ENCODE peak calls at places on chromosomes 3 and 15, in nine cellular contexts. One of them, this sample, is unnamed.

GRCh38 chr15:81297147-81297572 is 26.8 kb downstream of the STARD5 start:
- DNase-seq in right lobe of liver: no peak
- DNase-seq in A549: peak
- DNase-seq in sigmoid colon: no peak
- DNase-seq in stomach: no peak
- DNase-seq in heart left ventricle: no peak
- DNase-seq in IMR-90: peak
- DNase-seq in Peyer's patch: no peak
- DNase-seq in spleen: peak
- DNase-seq in this sample: no peak

GRCh38 chr3:139128803-139129202 is 84.1 kb upstream of the PRR23C start:
- DNase-seq in sigmoid colon: no peak
- DNase-seq in A549: no peak
- DNase-seq in heart left ventricle: no peak
- DNase-seq in IMR-90: peak
- DNase-seq in stomach: no peak
- DNase-seq in right lobe of liver: no peak
- DNase-seq in Peyer's patch: no peak
- DNase-seq in spleen: no peak
- DNase-seq in this sample: no peak

GRCh38 chr3:62874398-62875102 is 666 bp downstream of the CADPS start:
- DNase-seq in sigmoid colon: no peak
- DNase-seq in A549: no peak
- DNase-seq in spleen: no peak
- DNase-seq in heart left ventricle: no peak
- DNase-seq in Peyer's patch: no peak
- DNase-seq in IMR-90: no peak
- DNase-seq in right lobe of liver: peak
- DNase-seq in stomach: no peak
- DNase-seq in this sample: peak

GRCh38 chr15:78353093-78353492 is 12.9 kb downstream of the CRABP1 start:
- DNase-seq in spleen: no peak
- DNase-seq in stomach: no peak
- DNase-seq in heart left ventricle: no peak
- DNase-seq in right lobe of liver: no peak
- DNase-seq in Peyer's patch: no peak
- DNase-seq in sigmoid colon: no peak
- DNase-seq in A549: peak
- DNase-seq in IMR-90: peak
- DNase-seq in this sample: no peak

GRCh38 chr3:117799314-117799713 is 1089.7 kb downstream of the TUSC7 start:
- DNase-seq in spleen: no peak
- DNase-seq in stomach: no peak
- DNase-seq in heart left ventricle: no peak
- DNase-seq in right lobe of liver: no peak
- DNase-seq in A549: no peak
- DNase-seq in sigmoid colon: no peak
- DNase-seq in Peyer's patch: no peak
- DNase-seq in IMR-90: no peak
- DNase-seq in this sample: no peak

GRCh38 chr3:192246847-192247520 is 480.4 kb downstream of the FGF12 start:
- DNase-seq in IMR-90: no peak
- DNase-seq in A549: no peak
- DNase-seq in Peyer's patch: no peak
- DNase-seq in heart left ventricle: no peak
- DNase-seq in right lobe of liver: no peak
- DNase-seq in stomach: no peak
- DNase-seq in spleen: no peak
- DNase-seq in sigmoid colon: no peak
- DNase-seq in this sample: no peak

GRCh38 chr3:169822091-169822490 is 9.4 kb upstream of the LRRC34 start:
- DNase-seq in Peyer's patch: no peak
- DNase-seq in right lobe of liver: no peak
- DNase-seq in stomach: no peak
- DNase-seq in IMR-90: no peak
- DNase-seq in sigmoid colon: no peak
- DNase-seq in spleen: no peak
- DNase-seq in A549: no peak
- DNase-seq in heart left ventricle: no peak
- DNase-seq in this sample: no peak

GRCh38 chr3:70249509-70250160 is 62.8 kb downstream of the MDFIC2 start:
- DNase-seq in heart left ventricle: no peak
- DNase-seq in right lobe of liver: no peak
- DNase-seq in A549: peak
- DNase-seq in Peyer's patch: no peak
- DNase-seq in stomach: no peak
- DNase-seq in spleen: no peak
- DNase-seq in sigmoid colon: no peak
- DNase-seq in IMR-90: no peak
- DNase-seq in this sample: no peak

GRCh38 chr15:41417812-41418211 is 917 bp downstream of the RTF1 start:
- DNase-seq in Peyer's patch: no peak
- DNase-seq in right lobe of liver: no peak
- DNase-seq in stomach: no peak
- DNase-seq in sigmoid colon: no peak
- DNase-seq in IMR-90: peak
- DNase-seq in heart left ventricle: no peak
- DNase-seq in A549: no peak
- DNase-seq in spleen: no peak
- DNase-seq in this sample: no peak

GRCh38 chr15:35705885-35706590 is 160.1 kb upstream of the DPH6 start:
- DNase-seq in IMR-90: peak
- DNase-seq in A549: no peak
- DNase-seq in spleen: no peak
- DNase-seq in right lobe of liver: no peak
- DNase-seq in stomach: peak
- DNase-seq in heart left ventricle: peak
- DNase-seq in Peyer's patch: no peak
- DNase-seq in sigmoid colon: no peak
- DNase-seq in this sample: no peak

GRCh38 chr3:65761890-65762605 is 276.7 kb downstream of the MAGI1 start:
- DNase-seq in Peyer's patch: no peak
- DNase-seq in heart left ventricle: no peak
- DNase-seq in stomach: no peak
- DNase-seq in spleen: no peak
- DNase-seq in IMR-90: no peak
- DNase-seq in right lobe of liver: no peak
- DNase-seq in A549: no peak
- DNase-seq in sigmoid colon: no peak
- DNase-seq in this sample: no peak

GRCh38 chr3:126714921-126715320 is 10.9 kb downstream of the CHCHD6 start:
- DNase-seq in heart left ventricle: no peak
- DNase-seq in Peyer's patch: no peak
- DNase-seq in right lobe of liver: no peak
- DNase-seq in IMR-90: no peak
- DNase-seq in A549: no peak
- DNase-seq in spleen: no peak
- DNase-seq in stomach: no peak
- DNase-seq in sigmoid colon: no peak
- DNase-seq in this sample: no peak

GRCh38 chr3:26345613-26346012 is 277.0 kb upstream of the LRRC3B start:
- DNase-seq in heart left ventricle: no peak
- DNase-seq in IMR-90: no peak
- DNase-seq in A549: no peak
- DNase-seq in right lobe of liver: no peak
- DNase-seq in Peyer's patch: no peak
- DNase-seq in stomach: no peak
- DNase-seq in spleen: no peak
- DNase-seq in sigmoid colon: no peak
- DNase-seq in this sample: no peak

DNA sequence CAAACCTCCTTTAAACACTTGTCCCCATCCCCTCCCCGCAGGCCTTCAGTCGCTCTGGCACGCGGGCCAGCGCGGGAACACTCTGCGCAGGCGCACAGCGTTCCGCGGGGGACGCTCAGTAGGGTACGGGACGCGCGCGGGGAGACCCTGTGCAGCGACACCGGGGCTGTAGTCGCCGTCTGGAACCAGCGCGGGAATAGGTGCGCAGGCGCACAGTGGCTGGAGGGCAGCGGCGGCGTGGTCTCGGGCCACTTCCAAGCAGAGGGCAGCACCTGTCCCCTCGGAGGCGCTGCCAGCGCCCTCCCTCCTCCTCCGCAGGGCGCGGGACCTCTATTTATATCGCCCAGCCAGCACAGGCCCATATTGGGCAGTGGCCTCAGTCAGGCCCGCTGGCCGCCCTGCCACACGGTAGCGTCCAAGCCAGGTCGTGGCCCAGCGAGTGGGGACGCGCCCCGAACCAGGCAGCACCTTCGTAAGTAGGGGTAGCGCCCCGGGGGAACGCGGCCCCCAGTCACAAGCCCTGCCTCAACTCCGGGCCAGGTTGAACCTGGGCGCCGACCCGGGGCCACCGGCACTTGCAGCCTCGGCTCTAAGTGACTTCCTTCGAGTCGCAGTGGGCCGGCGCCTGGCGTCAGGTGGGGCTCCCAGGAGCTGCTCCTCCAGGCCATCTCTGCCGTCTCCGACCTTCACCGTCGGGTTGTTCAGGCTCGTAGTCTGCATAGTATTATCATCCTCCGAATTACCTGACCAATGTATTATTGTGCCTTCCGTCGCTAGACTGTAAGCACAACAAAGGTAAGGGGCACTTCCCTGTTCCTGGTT is at the start of gene KBTBD12:
- DNase-seq in right lobe of liver: peak
- DNase-seq in spleen: no peak
- DNase-seq in IMR-90: no peak
- DNase-seq in stomach: peak
- DNase-seq in Peyer's patch: no peak
- DNase-seq in A549: no peak
- DNase-seq in heart left ventricle: peak
- DNase-seq in sigmoid colon: peak
- DNase-seq in this sample: peak
- TF ChIP-seq POLR2A in right lobe of liver: no peak
- TF ChIP-seq POLR2A in spleen: no peak
- TF ChIP-seq POLR2A in IMR-90: no peak
- TF ChIP-seq POLR2A in stomach: no peak
- TF ChIP-seq POLR2A in Peyer's patch: no peak
- TF ChIP-seq POLR2A in A549: no peak
- TF ChIP-seq POLR2A in heart left ventricle: peak
- TF ChIP-seq POLR2A in sigmoid colon: peak
- TF ChIP-seq POLR2A in this sample: no peak

GRCh38 chr3:61454000-61454399 is 107.4 kb upstream of the PTPRG start:
- DNase-seq in stomach: no peak
- DNase-seq in A549: no peak
- DNase-seq in Peyer's patch: no peak
- DNase-seq in sigmoid colon: no peak
- DNase-seq in heart left ventricle: no peak
- DNase-seq in IMR-90: no peak
- DNase-seq in right lobe of liver: no peak
- DNase-seq in spleen: no peak
- DNase-seq in this sample: no peak

GRCh38 chr3:61449327-61450040 is 111.9 kb upstream of the PTPRG start:
- DNase-seq in heart left ventricle: no peak
- DNase-seq in sigmoid colon: no peak
- DNase-seq in right lobe of liver: no peak
- DNase-seq in stomach: no peak
- DNase-seq in IMR-90: no peak
- DNase-seq in A549: no peak
- DNase-seq in Peyer's patch: no peak
- DNase-seq in spleen: no peak
- DNase-seq in this sample: no peak

GRCh38 chr3:61451841-61452240 is 109.5 kb upstream of the PTPRG start:
- DNase-seq in right lobe of liver: no peak
- DNase-seq in sigmoid colon: no peak
- DNase-seq in spleen: no peak
- DNase-seq in stomach: no peak
- DNase-seq in IMR-90: peak
- DNase-seq in A549: no peak
- DNase-seq in Peyer's patch: no peak
- DNase-seq in heart left ventricle: no peak
- DNase-seq in this sample: no peak

GRCh38 chr3:61454806-61455205 is 106.6 kb upstream of the PTPRG start:
- DNase-seq in stomach: no peak
- DNase-seq in IMR-90: peak
- DNase-seq in heart left ventricle: no peak
- DNase-seq in Peyer's patch: no peak
- DNase-seq in sigmoid colon: no peak
- DNase-seq in spleen: no peak
- DNase-seq in right lobe of liver: no peak
- DNase-seq in A549: no peak
- DNase-seq in this sample: no peak

DNA sequence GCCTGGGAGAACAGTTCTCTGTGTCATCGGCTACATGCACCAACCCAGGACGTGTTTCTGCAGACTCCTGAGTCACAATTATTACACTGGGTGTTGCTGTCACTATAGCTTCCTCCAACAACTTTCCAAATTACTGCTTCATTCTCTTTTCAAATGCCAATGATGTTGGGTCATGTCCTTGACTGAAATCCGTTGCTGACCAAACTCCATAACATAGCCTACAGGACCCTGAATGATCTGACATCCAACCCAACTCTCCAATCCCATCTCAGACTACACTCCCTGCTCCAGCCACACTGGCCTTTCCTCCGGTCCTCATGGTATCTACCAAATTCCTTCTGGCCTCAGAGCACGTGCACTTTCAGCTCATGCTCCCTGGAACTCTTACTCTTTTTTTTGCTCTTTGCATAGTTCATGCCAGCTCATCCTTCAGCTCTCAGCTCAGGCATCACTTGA is 108.8 kb upstream of the PTPRG start:
- DNase-seq in heart left ventricle: no peak
- DNase-seq in right lobe of liver: no peak
- DNase-seq in IMR-90: peak
- DNase-seq in Peyer's patch: no peak
- DNase-seq in sigmoid colon: no peak
- DNase-seq in stomach: no peak
- DNase-seq in spleen: no peak
- DNase-seq in A549: no peak
- DNase-seq in this sample: no peak
- H3K27ac ChIP-seq in heart left ventricle: no peak
- H3K27ac ChIP-seq in right lobe of liver: no peak
- H3K27ac ChIP-seq in IMR-90: no peak
- H3K27ac ChIP-seq in Peyer's patch: no peak
- H3K27ac ChIP-seq in sigmoid colon: no peak
- H3K27ac ChIP-seq in stomach: no peak
- H3K27ac ChIP-seq in spleen: no peak
- H3K27ac ChIP-seq in A549: no peak
- H3K27ac ChIP-seq in this sample: no peak

DNA sequence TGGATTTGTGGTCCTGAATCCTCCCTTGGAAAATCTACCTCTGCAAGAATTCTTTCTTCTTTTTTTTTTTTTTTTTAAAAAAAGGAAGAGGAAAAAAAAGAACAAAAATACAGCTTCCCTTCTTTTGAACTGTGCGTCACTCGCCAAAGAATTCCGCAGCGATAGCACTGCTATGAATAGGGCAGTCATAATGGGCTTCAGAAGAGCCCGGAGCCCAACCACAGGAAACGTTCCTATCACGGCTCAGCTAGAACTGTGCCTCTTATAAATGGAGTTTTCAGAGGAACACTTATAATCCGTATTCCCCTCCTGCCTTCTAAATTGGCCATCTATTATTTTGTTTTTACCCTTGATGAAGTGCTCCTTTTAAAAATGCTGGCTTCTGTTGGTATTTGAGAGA is 227.7 kb downstream of the ADAMTS17 start:
- DNase-seq in spleen: peak
- DNase-seq in stomach: no peak
- DNase-seq in heart left ventricle: peak
- DNase-seq in sigmoid colon: peak
- DNase-seq in A549: no peak
- DNase-seq in IMR-90: peak
- DNase-seq in Peyer's patch: peak
- DNase-seq in right lobe of liver: peak
- DNase-seq in this sample: no peak
- TF ChIP-seq POLR2A in spleen: no peak
- TF ChIP-seq POLR2A in stomach: no peak
- TF ChIP-seq POLR2A in heart left ventricle: peak
- TF ChIP-seq POLR2A in sigmoid colon: no peak
- TF ChIP-seq POLR2A in A549: no peak
- TF ChIP-seq POLR2A in IMR-90: peak
- TF ChIP-seq POLR2A in Peyer's patch: no peak
- TF ChIP-seq POLR2A in right lobe of liver: no peak
- TF ChIP-seq POLR2A in this sample: no peak

GRCh38 chr3:189573004-189573403 is 58.2 kb upstream of the TP63 start:
- DNase-seq in sigmoid colon: no peak
- DNase-seq in A549: peak
- DNase-seq in spleen: no peak
- DNase-seq in IMR-90: no peak
- DNase-seq in Peyer's patch: no peak
- DNase-seq in stomach: no peak
- DNase-seq in heart left ventricle: no peak
- DNase-seq in right lobe of liver: no peak
- DNase-seq in this sample: no peak
- H3K27ac ChIP-seq in sigmoid colon: no peak
- H3K27ac ChIP-seq in A549: peak
- H3K27ac ChIP-seq in spleen: no peak
- H3K27ac ChIP-seq in IMR-90: no peak
- H3K27ac ChIP-seq in Peyer's patch: no peak
- H3K27ac ChIP-seq in stomach: no peak
- H3K27ac ChIP-seq in heart left ventricle: no peak
- H3K27ac ChIP-seq in right lobe of liver: no peak
- H3K27ac ChIP-seq in this sample: no peak

This sample was measured in upper lobe of left lung.